ENCODE peak calls at places on chromosomes 12 and 14, in seven cellular contexts. One of them, this sample, is unnamed.

GRCh38 chr12:66352197-66352596 is 49.9 kb downstream of the HELB start:
- DNase-seq in IMR-90: peak
- DNase-seq in AG04450: no peak
- DNase-seq in heart left ventricle: no peak
- DNase-seq in CD8-positive, alpha-beta memory T cell: peak
- DNase-seq in fibroblast of lung: peak
- DNase-seq in cardiac muscle cell: peak
- DNase-seq in this sample: peak

GRCh38 chr12:116459921-116460666 is 99.1 kb upstream of the MAP1LC3B2 start:
- DNase-seq in IMR-90: no peak
- DNase-seq in AG04450: no peak
- DNase-seq in heart left ventricle: no peak
- DNase-seq in CD8-positive, alpha-beta memory T cell: no peak
- DNase-seq in fibroblast of lung: no peak
- DNase-seq in cardiac muscle cell: peak
- DNase-seq in this sample: no peak

GRCh38 chr14:104708606-104709268 is 15.3 kb upstream of the ADSS1 start:
- DNase-seq in IMR-90: peak
- DNase-seq in AG04450: no peak
- DNase-seq in heart left ventricle: peak
- DNase-seq in CD8-positive, alpha-beta memory T cell: peak
- DNase-seq in fibroblast of lung: no peak
- DNase-seq in cardiac muscle cell: peak
- DNase-seq in this sample: peak

GRCh38 chr12:107903377-107904061 is 129.0 kb downstream of the ASCL4 start:
- DNase-seq in IMR-90: no peak
- DNase-seq in AG04450: no peak
- DNase-seq in heart left ventricle: peak
- DNase-seq in CD8-positive, alpha-beta memory T cell: no peak
- DNase-seq in fibroblast of lung: peak
- DNase-seq in cardiac muscle cell: peak
- DNase-seq in this sample: peak

GRCh38 chr12:47758834-47759690 is at the start of gene RAPGEF3:
- DNase-seq in IMR-90: peak
- DNase-seq in AG04450: no peak
- DNase-seq in heart left ventricle: peak
- DNase-seq in CD8-positive, alpha-beta memory T cell: peak
- DNase-seq in fibroblast of lung: peak
- DNase-seq in cardiac muscle cell: peak
- DNase-seq in this sample: peak

GRCh38 chr12:48973531-48973930 is 2.0 kb upstream of the WNT10B start:
- DNase-seq in IMR-90: no peak
- DNase-seq in AG04450: no peak
- DNase-seq in heart left ventricle: no peak
- DNase-seq in CD8-positive, alpha-beta memory T cell: no peak
- DNase-seq in fibroblast of lung: no peak
- DNase-seq in cardiac muscle cell: peak
- DNase-seq in this sample: no peak

GRCh38 chr12:24705741-24706358 is 243.1 kb downstream of the BCAT1 start:
- DNase-seq in IMR-90: peak
- DNase-seq in AG04450: no peak
- DNase-seq in heart left ventricle: no peak
- DNase-seq in CD8-positive, alpha-beta memory T cell: no peak
- DNase-seq in fibroblast of lung: peak
- DNase-seq in cardiac muscle cell: peak
- DNase-seq in this sample: peak

GRCh38 chr14:33499687-33500086 is 451.2 kb downstream of the EGLN3 start:
- DNase-seq in IMR-90: no peak
- DNase-seq in AG04450: no peak
- DNase-seq in heart left ventricle: no peak
- DNase-seq in CD8-positive, alpha-beta memory T cell: no peak
- DNase-seq in fibroblast of lung: no peak
- DNase-seq in cardiac muscle cell: no peak
- DNase-seq in this sample: no peak

GRCh38 chr12:132689227-132689626 is 1.8 kb downstream of the PXMP2 start:
- DNase-seq in IMR-90: no peak
- DNase-seq in AG04450: no peak
- DNase-seq in heart left ventricle: no peak
- DNase-seq in CD8-positive, alpha-beta memory T cell: no peak
- DNase-seq in fibroblast of lung: no peak
- DNase-seq in cardiac muscle cell: no peak
- DNase-seq in this sample: no peak

GRCh38 chr12:93033948-93034347 is 104.9 kb upstream of the EEA1 start:
- DNase-seq in IMR-90: no peak
- DNase-seq in AG04450: no peak
- DNase-seq in heart left ventricle: no peak
- DNase-seq in CD8-positive, alpha-beta memory T cell: no peak
- DNase-seq in fibroblast of lung: no peak
- DNase-seq in cardiac muscle cell: no peak
- DNase-seq in this sample: no peak

GRCh38 chr12:111819191-111820158 is 22.6 kb upstream of the MAPKAPK5 start:
- DNase-seq in IMR-90: no peak
- DNase-seq in AG04450: no peak
- DNase-seq in heart left ventricle: no peak
- DNase-seq in CD8-positive, alpha-beta memory T cell: no peak
- DNase-seq in fibroblast of lung: peak
- DNase-seq in cardiac muscle cell: no peak
- DNase-seq in this sample: no peak

GRCh38 chr14:82655770-82656169 is 1122.1 kb upstream of the SEL1L start:
- DNase-seq in IMR-90: no peak
- DNase-seq in AG04450: no peak
- DNase-seq in heart left ventricle: no peak
- DNase-seq in CD8-positive, alpha-beta memory T cell: no peak
- DNase-seq in fibroblast of lung: no peak
- DNase-seq in cardiac muscle cell: no peak
- DNase-seq in this sample: no peak

GRCh38 chr12:131075611-131076010 is 121.9 kb downstream of the ADGRD1 start:
- DNase-seq in IMR-90: no peak
- DNase-seq in AG04450: no peak
- DNase-seq in heart left ventricle: peak
- DNase-seq in CD8-positive, alpha-beta memory T cell: no peak
- DNase-seq in fibroblast of lung: no peak
- DNase-seq in cardiac muscle cell: no peak
- DNase-seq in this sample: no peak

GRCh38 chr14:76106188-76106587 is 45.5 kb upstream of the GPATCH2L start:
- DNase-seq in IMR-90: no peak
- DNase-seq in AG04450: no peak
- DNase-seq in heart left ventricle: no peak
- DNase-seq in CD8-positive, alpha-beta memory T cell: no peak
- DNase-seq in fibroblast of lung: no peak
- DNase-seq in cardiac muscle cell: no peak
- DNase-seq in this sample: no peak

GRCh38 chr12:57459750-57460400 is at the start of gene GLI1:
- DNase-seq in IMR-90: peak
- DNase-seq in AG04450: no peak
- DNase-seq in heart left ventricle: no peak
- DNase-seq in CD8-positive, alpha-beta memory T cell: no peak
- DNase-seq in fibroblast of lung: no peak
- DNase-seq in cardiac muscle cell: no peak
- DNase-seq in this sample: peak

GRCh38 chr14:64591809-64592208 is 42.0 kb downstream of the PPP1R36 start:
- DNase-seq in IMR-90: peak
- DNase-seq in AG04450: no peak
- DNase-seq in heart left ventricle: no peak
- DNase-seq in CD8-positive, alpha-beta memory T cell: no peak
- DNase-seq in fibroblast of lung: no peak
- DNase-seq in cardiac muscle cell: peak
- DNase-seq in this sample: no peak

GRCh38 chr14:55054098-55054497 is 2.7 kb downstream of the MAPK1IP1L start:
- DNase-seq in IMR-90: no peak
- DNase-seq in AG04450: no peak
- DNase-seq in heart left ventricle: no peak
- DNase-seq in CD8-positive, alpha-beta memory T cell: no peak
- DNase-seq in fibroblast of lung: no peak
- DNase-seq in cardiac muscle cell: no peak
- DNase-seq in this sample: no peak

GRCh38 chr12:50765325-50765911 is 1.5 kb downstream of the ATF1 start:
- DNase-seq in IMR-90: peak
- DNase-seq in AG04450: no peak
- DNase-seq in heart left ventricle: no peak
- DNase-seq in CD8-positive, alpha-beta memory T cell: peak
- DNase-seq in fibroblast of lung: peak
- DNase-seq in cardiac muscle cell: peak
- DNase-seq in this sample: peak

GRCh38 chr12:38502420-38502819 is 185.8 kb downstream of the ALG10B start:
- DNase-seq in IMR-90: no peak
- DNase-seq in AG04450: no peak
- DNase-seq in heart left ventricle: no peak
- DNase-seq in CD8-positive, alpha-beta memory T cell: no peak
- DNase-seq in fibroblast of lung: no peak
- DNase-seq in cardiac muscle cell: no peak
- DNase-seq in this sample: no peak

GRCh38 chr12:12734561-12735071 is 17.4 kb downstream of the CDKN1B start:
- DNase-seq in IMR-90: peak
- DNase-seq in AG04450: no peak
- DNase-seq in heart left ventricle: no peak
- DNase-seq in CD8-positive, alpha-beta memory T cell: no peak
- DNase-seq in fibroblast of lung: peak
- DNase-seq in cardiac muscle cell: no peak
- DNase-seq in this sample: no peak
- H3K4me3 ChIP-seq in IMR-90: peak
- H3K4me3 ChIP-seq in AG04450: peak
- H3K4me3 ChIP-seq in heart left ventricle: no peak
- H3K4me3 ChIP-seq in CD8-positive, alpha-beta memory T cell: no peak
- H3K4me3 ChIP-seq in fibroblast of lung: peak
- H3K4me3 ChIP-seq in cardiac muscle cell: no peak
- H3K4me3 ChIP-seq in this sample: peak

GRCh38 chr14:69811868-69812252 is 14.8 kb upstream of the SLC10A1 start:
- DNase-seq in IMR-90: no peak
- DNase-seq in AG04450: no peak
- DNase-seq in heart left ventricle: no peak
- DNase-seq in CD8-positive, alpha-beta memory T cell: no peak
- DNase-seq in fibroblast of lung: no peak
- DNase-seq in cardiac muscle cell: no peak
- DNase-seq in this sample: no peak
- H3K4me3 ChIP-seq in IMR-90: no peak
- H3K4me3 ChIP-seq in AG04450: no peak
- H3K4me3 ChIP-seq in heart left ventricle: no peak
- H3K4me3 ChIP-seq in CD8-positive, alpha-beta memory T cell: no peak
- H3K4me3 ChIP-seq in fibroblast of lung: no peak
- H3K4me3 ChIP-seq in cardiac muscle cell: no peak
- H3K4me3 ChIP-seq in this sample: no peak

GRCh38 chr12:3553681-3554546 is 62.9 kb downstream of the PRMT8 start:
- DNase-seq in IMR-90: no peak
- DNase-seq in AG04450: no peak
- DNase-seq in heart left ventricle: no peak
- DNase-seq in CD8-positive, alpha-beta memory T cell: no peak
- DNase-seq in fibroblast of lung: no peak
- DNase-seq in cardiac muscle cell: peak
- DNase-seq in this sample: no peak
- H3K4me3 ChIP-seq in IMR-90: no peak
- H3K4me3 ChIP-seq in AG04450: no peak
- H3K4me3 ChIP-seq in heart left ventricle: no peak
- H3K4me3 ChIP-seq in CD8-positive, alpha-beta memory T cell: no peak
- H3K4me3 ChIP-seq in fibroblast of lung: no peak
- H3K4me3 ChIP-seq in cardiac muscle cell: no peak
- H3K4me3 ChIP-seq in this sample: no peak

DNA sequence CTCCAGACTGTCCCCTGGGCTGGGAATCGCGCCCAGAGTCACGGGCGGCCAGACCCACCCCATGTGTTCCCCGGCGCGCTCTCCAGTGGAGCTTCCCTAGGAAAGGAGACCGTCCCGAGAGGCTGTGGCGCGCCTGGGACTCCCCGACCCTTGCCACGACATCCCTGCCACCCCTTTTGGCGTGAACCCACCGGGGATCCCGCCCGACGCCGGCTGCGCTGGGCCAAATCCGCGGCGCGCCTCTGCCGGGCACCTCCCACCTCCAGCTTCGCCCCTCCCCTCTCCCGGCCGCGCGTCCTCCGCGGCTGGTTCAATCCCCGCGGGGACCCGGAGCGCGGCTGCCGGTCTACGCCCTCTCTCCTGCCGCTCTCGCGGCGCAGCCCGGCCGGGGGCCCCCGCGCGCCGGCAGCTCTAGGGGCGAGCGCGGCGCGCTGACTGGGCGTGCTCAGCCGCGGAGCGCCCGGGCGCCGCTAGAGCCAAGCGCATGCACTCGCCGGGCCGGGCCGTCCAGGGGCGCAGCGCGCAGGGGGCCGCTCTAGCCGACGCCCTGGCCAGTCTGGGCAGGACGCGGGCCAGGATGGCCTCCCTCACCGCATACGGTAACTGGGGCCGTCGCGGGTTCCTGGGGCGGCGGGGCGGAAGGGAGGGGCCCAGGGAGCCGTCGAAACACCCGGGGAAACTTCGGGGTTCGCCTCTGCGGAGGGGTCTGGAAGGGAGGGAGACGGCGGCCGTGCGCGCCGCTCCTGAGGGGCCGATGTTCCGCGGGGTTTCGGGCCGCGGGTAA is 77.4 kb upstream of the ANO4 start:
- DNase-seq in IMR-90: no peak
- DNase-seq in AG04450: no peak
- DNase-seq in heart left ventricle: no peak
- DNase-seq in CD8-positive, alpha-beta memory T cell: no peak
- DNase-seq in fibroblast of lung: peak
- DNase-seq in cardiac muscle cell: peak
- DNase-seq in this sample: peak
- H3K4me3 ChIP-seq in IMR-90: peak
- H3K4me3 ChIP-seq in AG04450: peak
- H3K4me3 ChIP-seq in heart left ventricle: peak
- H3K4me3 ChIP-seq in CD8-positive, alpha-beta memory T cell: no peak
- H3K4me3 ChIP-seq in fibroblast of lung: peak
- H3K4me3 ChIP-seq in cardiac muscle cell: peak
- H3K4me3 ChIP-seq in this sample: peak

DNA sequence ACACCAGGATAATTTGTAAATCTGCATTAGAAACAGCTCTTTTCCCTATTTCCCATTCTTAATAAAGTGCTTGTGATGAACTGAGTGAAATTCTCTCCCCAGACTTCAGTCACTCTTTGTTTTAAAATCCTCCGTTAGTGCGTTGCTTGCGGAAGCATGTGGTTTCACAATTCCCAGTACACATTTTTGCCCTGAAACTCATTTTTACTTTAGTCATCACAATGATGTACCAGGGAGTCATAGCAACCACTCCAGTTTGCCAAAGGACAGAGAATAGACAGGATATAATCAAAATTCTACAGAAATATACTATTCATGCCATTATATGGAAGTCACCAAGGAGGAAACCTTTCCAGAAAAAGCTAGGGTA is 57.9 kb downstream of the GPR135 start:
- DNase-seq in IMR-90: peak
- DNase-seq in AG04450: peak
- DNase-seq in heart left ventricle: no peak
- DNase-seq in CD8-positive, alpha-beta memory T cell: no peak
- DNase-seq in fibroblast of lung: peak
- DNase-seq in cardiac muscle cell: peak
- DNase-seq in this sample: peak
- H3K4me3 ChIP-seq in IMR-90: no peak
- H3K4me3 ChIP-seq in AG04450: peak
- H3K4me3 ChIP-seq in heart left ventricle: no peak
- H3K4me3 ChIP-seq in CD8-positive, alpha-beta memory T cell: no peak
- H3K4me3 ChIP-seq in fibroblast of lung: peak
- H3K4me3 ChIP-seq in cardiac muscle cell: no peak
- H3K4me3 ChIP-seq in this sample: peak

DNA sequence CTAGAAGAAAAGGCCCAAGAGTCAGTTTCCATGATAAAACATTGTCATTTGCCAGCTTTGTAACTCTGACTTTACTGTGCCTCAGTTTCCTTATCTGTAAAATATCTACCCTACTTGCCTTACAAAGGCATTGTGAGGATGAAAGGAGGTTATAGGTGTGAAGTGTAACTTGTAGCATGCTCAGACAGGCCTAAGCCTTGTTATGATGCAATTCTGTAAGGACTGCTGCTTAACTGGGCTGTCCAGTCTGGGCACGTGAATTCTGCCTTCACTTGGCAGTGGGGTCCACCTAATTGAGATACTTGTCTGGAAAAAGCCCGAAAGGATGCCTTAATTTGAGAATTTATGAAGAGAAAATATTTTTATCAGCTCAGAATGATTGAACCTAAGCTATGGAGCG is 114.5 kb upstream of the DYRK2 start:
- DNase-seq in IMR-90: no peak
- DNase-seq in AG04450: no peak
- DNase-seq in heart left ventricle: no peak
- DNase-seq in CD8-positive, alpha-beta memory T cell: no peak
- DNase-seq in fibroblast of lung: no peak
- DNase-seq in cardiac muscle cell: no peak
- DNase-seq in this sample: no peak
- H3K4me3 ChIP-seq in IMR-90: no peak
- H3K4me3 ChIP-seq in AG04450: no peak
- H3K4me3 ChIP-seq in heart left ventricle: no peak
- H3K4me3 ChIP-seq in CD8-positive, alpha-beta memory T cell: no peak
- H3K4me3 ChIP-seq in fibroblast of lung: no peak
- H3K4me3 ChIP-seq in cardiac muscle cell: no peak
- H3K4me3 ChIP-seq in this sample: no peak

This sample was measured in adipocyte.